ENCODE peak calls at places on chromosomes 12 and 14, in seven cellular contexts. G, K, U, I, E, Z and V are unnamed samples.

GRCh38 chr12:62715086-62715786 is 219.7 kb downstream of the PPM1H start:
- DNase-seq in G (peak), U (no peak), K (no peak), E (no peak), I (no peak), Z (no peak), V (no peak)

GRCh38 chr14:83575301-83575700 is 1954.6 kb upstream of the FLRT2 start:
- DNase-seq in K (no peak), I (peak), Z (no peak), E (no peak), U (no peak), G (no peak), V (no peak)

GRCh38 chr12:76738824-76739579 is 24.9 kb upstream of the ZDHHC17 start:
- DNase-seq in U (no peak), K (peak), I (no peak), G (no peak), Z (no peak), E (no peak), V (peak)

GRCh38 chr14:57573193-57573592 is 79.5 kb upstream of the CCDC198 start:
- DNase-seq in K (no peak), G (no peak), I (no peak), E (no peak), U (no peak), Z (no peak), V (no peak)

GRCh38 chr14:101446387-101446969 is 114.8 kb upstream of the DIO3 start:
- DNase-seq in G (no peak), I (no peak), Z (no peak), K (no peak), E (no peak), U (no peak), V (no peak)

GRCh38 chr12:10968765-10969456 is 17.8 kb downstream of the TAS2R50 start:
- DNase-seq in I (peak), G (no peak), Z (peak), E (no peak), U (no peak), K (no peak), V (no peak)

GRCh38 chr12:114767081-114767480 is 83.1 kb upstream of the TBX3 start:
- DNase-seq in I (no peak), K (no peak), G (no peak), U (no peak), E (no peak), Z (no peak), V (no peak)

GRCh38 chr12:108890208-108890607 is 10.3 kb downstream of the DAO start:
- DNase-seq in G (peak), K (peak), I (peak), E (peak), Z (peak), U (no peak), V (peak)

GRCh38 chr12:116861331-116861730 is 19.9 kb downstream of the HRK start:
- DNase-seq in U (peak), Z (peak), G (peak), K (peak), I (peak), E (peak), V (peak)

GRCh38 chr12:68373836-68374314 is 41.7 kb upstream of the MDM1 start:
- DNase-seq in Z (no peak), I (no peak), E (no peak), U (no peak), G (no peak), K (no peak), V (no peak)

GRCh38 chr12:10363922-10364838 is 25.7 kb downstream of the KLRK1 start:
- DNase-seq in Z (peak), U (peak), I (peak), G (peak), E (peak), K (peak), V (peak)

GRCh38 chr12:116916122-116916521 is 5.4 kb downstream of the FBXW8 start:
- DNase-seq in I (peak), K (no peak), E (peak), Z (peak), G (no peak), U (peak), V (peak)

GRCh38 chr12:116551952-116552749 is 7.0 kb upstream of the MAP1LC3B2 start:
- DNase-seq in U (no peak), I (peak), Z (peak), E (peak), G (peak), K (no peak), V (peak)

DNA sequence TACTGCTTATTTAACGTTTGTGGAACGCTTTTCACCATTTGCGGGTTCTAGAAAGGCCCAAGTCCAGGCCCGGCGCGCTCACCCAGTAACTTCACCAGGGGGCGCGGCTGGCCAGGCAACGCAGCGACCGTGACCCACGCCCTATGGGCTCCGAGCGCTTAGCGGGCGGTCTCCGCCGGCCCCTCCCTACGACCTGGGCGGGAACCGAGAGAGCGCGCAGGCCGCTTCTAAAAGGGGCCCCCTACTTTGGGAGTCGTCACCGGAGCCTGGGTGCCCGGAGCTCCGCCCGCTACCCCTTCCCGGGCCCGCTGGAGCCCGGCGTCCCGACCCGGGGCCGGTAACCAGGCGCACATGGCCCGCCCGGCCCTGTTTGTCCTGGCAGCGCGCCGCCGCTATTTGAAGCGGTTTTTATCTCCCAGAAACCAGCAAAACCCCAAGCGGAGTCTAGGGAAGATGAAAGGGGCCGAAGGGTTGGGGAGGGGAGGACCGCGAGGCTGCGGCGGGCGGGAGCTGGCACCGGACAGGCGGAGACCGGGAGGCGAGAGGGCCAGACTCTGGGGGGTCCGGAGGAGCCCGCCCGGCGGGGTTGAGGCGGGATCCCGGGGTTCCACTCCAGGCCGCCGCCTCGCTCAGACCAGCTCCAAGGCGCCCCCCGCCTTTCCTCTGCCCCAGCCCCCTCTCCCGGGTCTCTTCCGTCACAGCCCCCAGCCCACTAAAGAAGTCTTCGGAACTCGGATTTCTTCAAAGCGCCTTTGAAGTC is 3.5 kb upstream of the AAAS start:
- DNase-seq in U (peak), G (peak), K (peak), I (peak), Z (peak), E (peak), V (peak)
- H2AFZ ChIP-seq in U (peak), G (peak), K (peak), I (peak), Z (peak), E (peak), V (peak)

DNA sequence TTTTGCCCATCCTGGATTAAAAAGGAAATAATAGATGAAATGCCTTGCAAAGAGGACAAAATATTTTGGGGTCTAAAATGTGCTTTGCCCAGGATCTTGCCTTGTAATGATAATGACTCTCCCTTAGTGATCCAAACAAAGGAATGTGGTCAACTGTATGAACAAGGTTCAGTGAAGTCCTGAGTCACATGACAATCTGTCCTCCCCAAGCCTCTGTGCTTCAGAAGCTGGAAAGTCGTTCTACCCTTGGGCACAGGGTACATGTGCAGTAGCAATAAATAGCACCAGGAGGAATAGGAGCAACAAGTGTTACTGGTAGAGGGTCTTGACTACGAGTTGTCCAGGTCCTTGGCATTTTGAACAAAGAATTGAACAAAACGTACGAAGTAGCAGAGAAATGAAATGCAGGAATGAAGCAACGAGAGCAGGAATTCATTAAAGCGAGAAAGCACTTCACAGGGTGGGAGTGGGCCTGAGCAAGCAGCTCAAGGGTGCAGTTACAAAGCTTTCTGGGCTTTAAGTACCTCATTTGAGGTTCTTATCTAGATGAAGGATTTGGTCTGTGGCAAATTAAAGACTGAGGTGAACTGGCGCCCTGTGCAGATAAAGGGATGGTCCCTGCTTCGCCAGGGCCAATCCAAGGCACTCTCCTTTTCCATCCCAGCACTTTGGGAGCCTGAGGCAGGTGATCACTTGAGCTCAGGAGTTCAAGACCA is 65.8 kb downstream of the RESF1 start:
- DNase-seq in Z (no peak), U (no peak), E (no peak), G (no peak), K (no peak), I (no peak), V (no peak)
- H2AFZ ChIP-seq in Z (no peak), U (peak), E (no peak), G (peak), K (no peak), I (no peak), V (no peak)

DNA sequence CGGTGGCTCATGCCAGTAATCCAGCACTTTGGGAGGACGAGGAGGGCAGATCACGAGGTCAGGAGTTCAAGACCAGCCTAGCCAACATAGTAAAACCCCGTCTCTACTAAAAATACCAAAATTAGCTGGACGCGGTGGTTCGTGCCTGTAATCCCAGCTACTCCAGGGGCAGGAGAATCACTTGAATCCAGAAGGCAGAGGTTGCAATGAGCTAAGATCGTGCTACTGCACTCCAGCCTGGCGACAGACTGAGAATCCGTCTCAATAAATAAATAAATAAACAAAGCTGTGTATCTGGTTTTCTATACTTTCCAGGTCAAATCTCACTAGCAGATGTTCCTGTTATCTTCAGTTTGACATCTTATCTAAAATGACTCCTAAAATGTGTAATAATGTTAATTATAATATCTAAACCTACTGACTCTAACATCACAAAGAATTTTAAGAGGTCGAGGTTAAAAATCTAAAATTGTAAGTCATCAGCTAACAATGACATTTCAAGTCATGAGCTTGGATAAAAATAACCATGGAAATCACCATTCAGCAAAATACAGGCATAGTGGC is 2.4 kb upstream of the SRP54 start:
- DNase-seq in U (no peak), I (no peak), G (no peak), E (no peak), Z (no peak), K (no peak), V (peak)
- H2AFZ ChIP-seq in U (peak), I (peak), G (no peak), E (peak), Z (peak), K (peak), V (peak)

DNA sequence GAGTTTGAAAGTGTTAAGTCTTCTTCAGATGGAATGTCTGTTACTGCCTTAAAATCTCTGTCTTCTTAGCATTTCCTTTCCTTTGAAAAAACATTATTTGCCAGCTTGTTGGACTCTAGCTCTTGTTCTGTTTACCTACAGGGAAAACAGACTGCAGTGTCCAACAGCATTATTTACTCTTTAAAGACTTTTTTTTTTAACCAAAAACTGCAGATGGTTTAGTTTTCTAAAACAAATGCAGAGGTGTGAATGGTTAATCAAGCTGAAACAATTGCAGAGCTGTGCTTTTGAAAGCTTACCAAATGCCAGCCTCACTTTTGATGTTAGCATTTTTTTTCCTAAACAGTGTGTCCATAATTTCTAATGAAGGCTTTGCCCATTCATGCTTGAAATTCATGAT is 323.3 kb downstream of the TMEM117 start:
- DNase-seq in K (no peak), U (no peak), E (no peak), G (no peak), I (no peak), Z (no peak), V (no peak)
- H2AFZ ChIP-seq in K (no peak), U (no peak), E (no peak), G (peak), I (no peak), Z (no peak), V (no peak)

DNA sequence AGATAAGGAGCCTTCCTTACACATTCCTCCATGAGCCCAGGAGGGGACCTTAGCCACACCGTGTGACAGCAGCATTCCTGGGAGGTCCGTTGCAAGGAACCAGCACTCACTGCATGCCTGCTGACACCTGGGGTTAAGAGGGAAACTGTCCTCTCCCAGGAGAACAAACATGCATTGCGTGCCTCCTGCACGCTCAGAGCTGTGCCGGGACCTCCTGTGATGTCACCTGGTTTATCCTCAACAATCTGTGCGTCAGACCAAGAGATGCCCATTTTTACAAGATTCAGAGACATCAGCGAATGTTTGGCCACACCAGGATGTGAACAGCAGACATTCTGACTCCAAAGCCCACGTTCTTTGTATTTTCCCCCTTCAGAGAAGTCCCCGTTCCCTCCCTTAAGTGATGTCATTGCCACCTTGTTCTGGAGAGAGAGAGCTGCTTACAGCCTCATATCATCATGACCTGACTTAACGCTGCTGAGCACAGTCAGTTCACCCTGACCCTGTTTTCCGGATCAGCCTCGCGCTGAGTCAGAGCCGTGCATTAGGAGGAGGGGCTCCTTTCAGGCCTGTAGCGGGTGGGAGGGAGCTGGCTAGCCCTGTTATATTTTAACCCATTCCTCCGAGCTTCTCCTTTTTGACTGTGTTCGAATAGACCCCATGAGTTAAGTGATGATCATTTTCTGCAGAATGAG is 36.2 kb downstream of the TMEM120B start:
- DNase-seq in I (peak), E (peak), G (peak), Z (peak), U (peak), K (no peak), V (peak)
- H2AFZ ChIP-seq in I (peak), E (no peak), G (no peak), Z (no peak), U (no peak), K (no peak), V (no peak)

GRCh38 chr12:97560359-97560758 is 97.8 kb downstream of the RMST start:
- DNase-seq in E (no peak), U (no peak), I (no peak), Z (no peak), K (no peak), G (peak), V (no peak)

GRCh38 chr12:97557116-97557515 is 94.5 kb downstream of the RMST start:
- DNase-seq in I (no peak), E (no peak), K (no peak), Z (no peak), G (no peak), U (no peak), V (no peak)

GRCh38 chr12:97556201-97556824 is 93.7 kb downstream of the RMST start:
- DNase-seq in G (peak), K (peak), E (peak), I (no peak), Z (peak), U (peak), V (peak)

GRCh38 chr12:97561321-97562230 is 99.0 kb downstream of the RMST start:
- DNase-seq in K (no peak), I (no peak), G (no peak), Z (no peak), E (peak), U (no peak), V (no peak)

DNA sequence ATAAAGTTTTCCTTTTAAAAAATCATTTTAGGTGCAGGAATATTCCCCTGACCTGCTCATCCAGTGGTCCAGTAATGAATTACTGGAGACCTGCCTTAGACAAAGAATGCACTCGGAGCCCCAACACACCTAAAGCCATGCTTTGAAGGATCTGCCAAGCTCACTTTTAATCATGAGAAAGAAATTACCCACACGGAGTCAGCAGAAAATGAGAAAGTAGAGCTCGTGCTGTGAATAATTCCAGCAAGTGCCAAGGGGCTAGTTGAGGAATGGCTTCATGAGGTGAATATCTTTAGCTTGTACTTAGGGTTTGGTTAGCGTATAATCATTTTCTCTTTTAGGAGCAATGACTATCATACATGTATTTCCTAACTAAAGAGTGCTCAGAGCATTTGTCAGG is 98.2 kb downstream of the RMST start:
- DNase-seq in I (no peak), Z (no peak), K (no peak), G (peak), U (no peak), E (no peak), V (no peak)
- H2AFZ ChIP-seq in I (no peak), Z (no peak), K (no peak), G (no peak), U (no peak), E (no peak), V (no peak)

DNA sequence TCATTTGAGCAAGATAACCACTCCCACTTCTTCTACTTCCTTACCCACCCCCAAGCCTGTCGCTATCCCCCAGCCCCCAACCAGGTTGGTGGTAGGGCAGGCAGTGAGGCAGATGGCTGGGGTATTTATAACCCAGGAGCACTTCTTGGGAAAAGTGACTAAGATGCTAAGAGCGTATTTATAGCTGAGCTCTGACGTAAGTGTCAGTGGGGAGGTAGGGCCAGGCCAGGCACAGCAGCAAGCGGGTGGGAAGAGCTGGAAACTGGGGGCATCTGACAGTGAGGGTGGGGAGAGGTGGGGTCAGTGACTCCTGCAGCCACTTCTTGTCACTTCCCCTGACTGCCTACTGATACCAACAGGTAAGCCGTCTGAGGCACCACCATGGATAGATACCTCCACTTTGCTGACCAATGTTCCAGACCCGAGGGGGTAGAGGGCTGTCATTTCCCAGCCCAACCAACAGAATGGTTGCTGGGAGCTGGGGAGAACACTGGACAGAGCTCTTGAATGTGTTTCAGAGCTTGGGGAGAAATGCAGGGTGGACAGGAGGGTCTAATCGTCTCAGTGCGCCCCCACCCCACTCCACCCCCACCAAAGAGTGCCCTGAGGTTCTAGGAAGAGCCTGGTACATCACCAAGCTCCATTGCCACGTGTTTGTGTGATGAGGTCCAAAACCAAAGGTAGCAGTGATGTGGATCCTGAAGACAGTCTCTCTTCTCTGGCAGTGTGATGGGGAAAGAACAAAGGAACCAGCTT is 2.7 kb upstream of the INHBE start:
- DNase-seq in K (no peak), U (peak), G (no peak), I (peak), Z (peak), E (peak), V (peak)
- H2AFZ ChIP-seq in K (peak), U (no peak), G (peak), I (peak), Z (peak), E (peak), V (no peak)